ENCODE peak calls at places on chromosome 19, in five cellular contexts. C is amniotic stem cell, P is left ventricle myocardium superior, B is progenitor cell of endocrine pancreas, F is astrocyte of the spinal cord. Y is an unnamed sample.

GRCh38 chr19:7013678-7014077 is 7.6 kb downstream of the MBD3L2B start:
- DNase-seq in C (no peak), P (no peak), B (no peak), F (no peak), Y (peak)

GRCh38 chr19:38545596-38545995 is 72.2 kb downstream of the MAP4K1 start:
- DNase-seq in C (no peak), P (no peak), B (no peak), F (no peak), Y (no peak)

GRCh38 chr19:2171349-2172145 is 7.8 kb downstream of the DOT1L start:
- DNase-seq in C (no peak), P (peak), B (no peak), F (no peak), Y (peak)

GRCh38 chr19:44748426-44749254 is at the start of gene BCL3:
- DNase-seq in C (no peak), P (peak), B (no peak), F (no peak), Y (peak)

GRCh38 chr19:41905273-41906002 is 22.5 kb downstream of the ARHGEF1 start:
- DNase-seq in C (no peak), P (no peak), B (no peak), F (no peak), Y (no peak)

GRCh38 chr19:16851031-16851712 is 22.0 kb downstream of the SIN3B start:
- DNase-seq in C (no peak), P (no peak), B (no peak), F (peak), Y (no peak)

GRCh38 chr19:19602713-19603320 is 15.7 kb downstream of the PBX4 start:
- DNase-seq in C (no peak), P (no peak), B (no peak), F (no peak), Y (no peak)

GRCh38 chr19:31506102-31506501 is 156.9 kb upstream of the TSHZ3 start:
- DNase-seq in C (no peak), P (no peak), B (no peak), F (no peak), Y (no peak)

GRCh38 chr19:47573076-47574026 is at the start of gene ZNF541:
- DNase-seq in C (no peak), P (peak), B (no peak), F (peak), Y (peak)

GRCh38 chr19:50792852-50793250 is 2.6 kb downstream of the ACP4 start:
- DNase-seq in C (no peak), P (no peak), B (no peak), F (no peak), Y (no peak)

GRCh38 chr19:11142528-11143171 is 12.9 kb downstream of the SPC24 start:
- DNase-seq in C (peak), P (peak), B (no peak), F (peak), Y (peak)

GRCh38 chr19:3039125-3039524 is 10.0 kb upstream of the TLE2 start:
- DNase-seq in C (no peak), P (no peak), B (no peak), F (no peak), Y (no peak)

GRCh38 chr19:17414097-17414496 is 5.8 kb upstream of the MVB12A start:
- DNase-seq in C (no peak), P (no peak), B (no peak), F (no peak), Y (no peak)